ENCODE peak calls at places on chromosomes 2 and 18, in seven cellular contexts. J is fibroblast of the aortic adventitia, H is choroid plexus epithelial cell, T is stomach, Y is heart right ventricle, Q is thoracic aorta, G is fibroblast of pulmonary artery. K is an unnamed sample.

GRCh38 chr2:227185616-227186015 is 21.2 kb downstream of the COL4A3 start:
- DNase-seq in T (no peak), G (no peak), J (no peak), Q (no peak), H (no peak), Y (no peak), K (no peak)

GRCh38 chr2:159124441-159124911 is 156.0 kb downstream of the TANC1 start:
- DNase-seq in G (peak; percentile 93), H (peak; percentile 95), J (peak; percentile 91), T (peak; percentile 34), Y (no peak), Q (no peak), K (peak; percentile 95)

GRCh38 chr2:79622508-79622907 is 109.7 kb downstream of the CTNNA2 start:
- DNase-seq in Q (no peak), G (no peak), T (no peak), Y (no peak), H (no peak), J (no peak), K (no peak)

GRCh38 chr2:11406492-11407381 is 59.2 kb downstream of the E2F6 start:
- DNase-seq in J (peak; percentile 82), T (no peak), H (peak; percentile 84), G (peak; percentile 61), Q (peak; percentile 69), Y (peak; percentile 30), K (peak; percentile 84)

GRCh38 chr2:115460008-115460407 is 1017.6 kb downstream of the DPP10 start:
- DNase-seq in T (no peak), G (no peak), Q (no peak), H (no peak), J (no peak), Y (no peak), K (no peak)

GRCh38 chr2:101517753-101518152 is 42.8 kb upstream of the RFX8 start:
- DNase-seq in J (peak; percentile 86), Q (no peak), Y (no peak), H (peak; percentile 79), T (no peak), G (peak; percentile 76), K (peak; percentile 77)

GRCh38 chr2:8346238-8346637 is 335.6 kb upstream of the ID2 start:
- DNase-seq in J (no peak), Q (no peak), G (no peak), H (no peak), T (no peak), Y (no peak), K (no peak)

GRCh38 chr2:45778720-45779171 is 127.3 kb downstream of the PRKCE start:
- DNase-seq in G (peak; percentile 79), J (peak; percentile 83), Q (peak; percentile 20), H (peak; percentile 78), T (peak; percentile 72), Y (no peak), K (peak; percentile 83)

GRCh38 chr18:59063912-59064311 is 75.8 kb upstream of the SEC11C start:
- DNase-seq in Y (no peak), H (no peak), J (no peak), G (no peak), Q (no peak), T (no peak), K (peak; percentile 63)

GRCh38 chr2:22382439-22383169 is 1002.4 kb upstream of the KLHL29 start:
- DNase-seq in Q (no peak), H (no peak), J (no peak), Y (no peak), T (no peak), G (no peak), K (no peak)

GRCh38 chr2:214079032-214079431 is 331.8 kb upstream of the VWC2L start:
- DNase-seq in G (no peak), H (no peak), Q (no peak), J (no peak), Y (no peak), T (no peak), K (no peak)

GRCh38 chr2:28045676-28046351 is 155.3 kb downstream of the BABAM2 start:
- DNase-seq in G (no peak), H (no peak), Q (no peak), Y (no peak), T (no peak), J (no peak), K (no peak)

GRCh38 chr18:68847219-68847860 is 49.5 kb downstream of the CCDC102B start:
- DNase-seq in H (peak; percentile 71), G (peak; percentile 75), Y (no peak), Q (no peak), J (peak; percentile 66), T (no peak), K (peak; percentile 53)

GRCh38 chr2:69181806-69182427 is 168.9 kb downstream of the ANTXR1 start:
- DNase-seq in H (no peak), T (no peak), J (no peak), Q (no peak), Y (no peak), G (no peak), K (no peak)

GRCh38 chr18:32732165-32732564 is 40.7 kb downstream of the KLHL14 start:
- DNase-seq in T (no peak), G (no peak), H (no peak), Q (no peak), J (no peak), Y (no peak), K (no peak)

GRCh38 chr18:2846638-2847340 is at the start of gene EMILIN2:
- DNase-seq in T (peak; percentile 55), Y (peak; percentile 72), Q (peak; percentile 41), G (peak; percentile 38), H (peak; percentile 53), J (peak; percentile 48), K (peak; percentile 45)

GRCh38 chr2:226117506-226118065 is 682.0 kb downstream of the IRS1 start:
- DNase-seq in Y (no peak), J (no peak), T (no peak), Q (no peak), H (peak; percentile 42), G (no peak), K (peak; percentile 49)

GRCh38 chr2:119029297-119029696 is 87.3 kb downstream of the MARCO start:
- DNase-seq in Q (no peak), J (no peak), T (no peak), G (no peak), Y (no peak), H (no peak), K (no peak)

GRCh38 chr2:131148426-131148825 is 43.3 kb downstream of the PLEKHB2 start:
- DNase-seq in Y (no peak), G (no peak), J (no peak), Q (no peak), H (no peak), T (no peak), K (no peak)

GRCh38 chr2:946073-947005 is 4.3 kb upstream of the SNTG2 start:
- DNase-seq in Q (no peak), Y (no peak), H (no peak), G (no peak), J (no peak), T (no peak), K (no peak)

GRCh38 chr2:211591456-211591855 is 947.1 kb downstream of the ERBB4 start:
- DNase-seq in G (no peak), H (no peak), J (no peak), T (no peak), Q (no peak), Y (no peak), K (no peak)

GRCh38 chr2:232523682-232524597 is 2.0 kb upstream of the CHRND start:
- DNase-seq in G (peak; percentile 24), H (peak; percentile 17), Q (no peak), J (peak; percentile 14), T (peak; percentile 32), Y (no peak), K (peak; percentile 28)
- TF ChIP-seq CTCF in G (no peak), H (peak; percentile 22), Q (no peak), J (no peak), T (no peak), Y (peak; percentile 46), K (peak; percentile 17)

GRCh38 chr2:53572696-53573095 is 194.9 kb upstream of the CHAC2 start:
- DNase-seq in Q (no peak), J (no peak), G (no peak), H (no peak), T (no peak), Y (no peak), K (no peak)

GRCh38 chr2:53575606-53576360 is 191.8 kb upstream of the CHAC2 start:
- DNase-seq in G (peak; percentile 9), Q (no peak), H (peak; percentile 33), Y (no peak), T (no peak), J (peak; percentile 8), K (peak; percentile 3)

DNA sequence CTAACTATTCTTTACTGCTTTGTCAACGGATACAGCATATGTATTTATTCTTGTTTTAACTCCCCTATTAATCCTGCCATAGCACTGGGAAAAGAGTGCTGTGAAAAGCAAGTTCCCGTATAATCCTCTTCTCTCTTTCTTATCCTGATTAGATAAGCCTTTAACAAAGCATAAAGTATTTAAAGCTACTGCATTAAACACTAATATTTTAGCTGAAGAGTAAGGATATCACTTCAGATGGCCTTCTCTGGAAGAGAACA is 191.3 kb upstream of the CHAC2 start:
- DNase-seq in T (no peak), J (no peak), Q (no peak), H (no peak), Y (no peak), G (no peak), K (no peak)
- H3K4me3 ChIP-seq in T (no peak overlapping the region), J (no peak overlapping the region), Q (no peak overlapping the region), H (no peak overlapping the region), Y (no peak overlapping the region), G (no peak overlapping the region), K (no peak overlapping the region)

DNA sequence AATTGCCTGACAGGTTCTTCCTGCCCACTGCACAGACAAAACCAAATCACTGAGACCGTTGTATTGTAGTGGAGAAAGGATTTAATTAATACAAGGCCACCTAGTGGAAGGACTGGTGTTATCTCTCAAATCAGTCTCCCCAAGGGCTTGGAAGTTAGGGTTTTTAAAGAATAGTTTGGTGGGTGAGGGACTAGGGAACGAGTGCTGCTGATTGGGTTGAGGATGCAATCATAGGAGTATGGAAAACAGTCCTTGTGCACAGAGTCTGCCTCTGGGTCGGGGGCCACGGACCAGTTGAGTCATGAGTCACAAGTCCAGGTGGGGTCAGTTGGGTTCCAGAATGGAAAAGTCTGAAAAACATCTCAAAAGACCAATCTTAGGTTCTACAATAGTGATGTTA is 89.1 kb downstream of the B3GNT2 start:
- DNase-seq in G (no peak), J (no peak), Y (no peak), H (no peak), Q (no peak), T (no peak), K (no peak)
- TF ChIP-seq CTCF in G (no peak), J (no peak), Y (no peak), H (no peak), Q (no peak), T (no peak), K (no peak)

GRCh38 chr2:74505448-74506246 is 1.8 kb downstream of the PCGF1 start:
- DNase-seq in G (no peak), Q (no peak), T (no peak), Y (no peak), H (no peak), J (no peak), K (no peak)
- H3K4me3 ChIP-seq in G (peak overlapping the region; percentile 62), Q (no peak overlapping the region), T (peak overlapping the region; percentile 68), Y (no peak overlapping the region), H (peak overlapping the region; percentile 4), J (peak overlapping the region; percentile 52), K (peak overlapping the region; percentile 40)

K was measured in fibroblast of villous mesenchyme.